ENCODE peak calls at places on chromosomes 7 and 10, in eight cellular contexts. B is mammary epithelial cell, X is HCT116, Q is tibial artery, G is transverse colon, C is adrenal gland, Z is cardiac muscle cell, U is adipocyte. S is an unnamed sample. For H3K4me1, the result is how much of the 10 kb centered on the place peaks cover.

GRCh38 chr7:90111-91063 is 102.0 kb upstream of the FAM20C start:
- DNase-seq in Z (peak), U (peak), G (no peak), B (peak), Q (no peak), C (no peak), X (no peak), S (peak)

GRCh38 chr7:149741629-149742028 is 31.8 kb downstream of the ZNF467 start:
- DNase-seq in G (no peak), X (no peak), C (no peak), B (peak), U (peak), Q (no peak), Z (peak), S (no peak)

GRCh38 chr7:55504093-55504859 is 68.0 kb downstream of the VOPP1 start:
- DNase-seq in B (peak), Q (no peak), Z (peak), U (peak), G (no peak), C (no peak), X (no peak), S (no peak)

GRCh38 chr10:93600861-93601773 is at the start of gene RBP4:
- DNase-seq in B (no peak), Z (peak), U (peak), Q (no peak), C (no peak), G (no peak), X (no peak), S (peak)

GRCh38 chr7:26090927-26091519 is 61.0 kb upstream of the NFE2L3 start:
- DNase-seq in X (peak), U (peak), C (no peak), Z (peak), B (peak), G (no peak), Q (no peak), S (peak)

GRCh38 chr7:90988996-90989765 is 275.1 kb upstream of the FZD1 start:
- DNase-seq in C (no peak), Z (no peak), Q (no peak), U (no peak), B (no peak), G (no peak), X (no peak), S (peak)

GRCh38 chr7:151078233-151079040 is 2.2 kb downstream of the FASTK start:
- DNase-seq in Z (peak), C (peak), B (no peak), Q (peak), X (no peak), U (no peak), G (no peak), S (no peak)

GRCh38 chr7:30238721-30239441 is 45.5 kb upstream of the ZNRF2 start:
- DNase-seq in U (peak), Q (peak), X (no peak), G (peak), Z (peak), B (peak), C (peak), S (peak)

GRCh38 chr7:20164420-20165145 is 52.6 kb downstream of the MACC1 start:
- DNase-seq in C (no peak), X (no peak), Z (peak), U (peak), B (no peak), Q (no peak), G (no peak), S (peak)

GRCh38 chr10:110544958-110545537 is 22.4 kb upstream of the SMC3 start:
- DNase-seq in U (peak), Z (peak), C (no peak), X (no peak), G (no peak), Q (no peak), B (no peak), S (peak)

GRCh38 chr7:39199951-39200350 is 222.2 kb downstream of the POU6F2 start:
- DNase-seq in X (no peak), B (no peak), Z (no peak), U (no peak), C (no peak), Q (no peak), G (no peak), S (no peak)

GRCh38 chr10:92753865-92754264 is 64.1 kb downstream of the HHEX start:
- DNase-seq in Q (no peak), U (no peak), X (no peak), B (no peak), G (no peak), Z (no peak), C (no peak), S (no peak)

GRCh38 chr10:112701528-112702295 is 248.3 kb upstream of the TCF7L2 start:
- DNase-seq in C (no peak), B (no peak), X (no peak), U (peak), G (no peak), Q (no peak), Z (no peak), S (no peak)
- H3K4me1 ChIP-seq in C (under half), B (under half), X (under half), U (under half), G (under half), Q (under half), Z (under half), S (under half)

GRCh38 chr10:21053953-21054352 is 156.8 kb upstream of the NEBL start:
- DNase-seq in X (no peak), U (no peak), B (no peak), Q (no peak), Z (no peak), G (no peak), C (no peak), S (no peak)
- H3K4me1 ChIP-seq in X (under half), U (under half), B (under half), Q (under half), Z (under half), G (under half), C (under half), S (under half)

GRCh38 chr7:2525161-2525930 is 5.8 kb downstream of the LFNG start:
- DNase-seq in Z (no peak), B (no peak), U (no peak), C (no peak), Q (no peak), X (no peak), G (peak), S (no peak)
- H3K4me1 ChIP-seq in Z (under half), B (half or more), U (half or more), C (half or more), Q (under half), X (half or more), G (half or more), S (under half)

DNA sequence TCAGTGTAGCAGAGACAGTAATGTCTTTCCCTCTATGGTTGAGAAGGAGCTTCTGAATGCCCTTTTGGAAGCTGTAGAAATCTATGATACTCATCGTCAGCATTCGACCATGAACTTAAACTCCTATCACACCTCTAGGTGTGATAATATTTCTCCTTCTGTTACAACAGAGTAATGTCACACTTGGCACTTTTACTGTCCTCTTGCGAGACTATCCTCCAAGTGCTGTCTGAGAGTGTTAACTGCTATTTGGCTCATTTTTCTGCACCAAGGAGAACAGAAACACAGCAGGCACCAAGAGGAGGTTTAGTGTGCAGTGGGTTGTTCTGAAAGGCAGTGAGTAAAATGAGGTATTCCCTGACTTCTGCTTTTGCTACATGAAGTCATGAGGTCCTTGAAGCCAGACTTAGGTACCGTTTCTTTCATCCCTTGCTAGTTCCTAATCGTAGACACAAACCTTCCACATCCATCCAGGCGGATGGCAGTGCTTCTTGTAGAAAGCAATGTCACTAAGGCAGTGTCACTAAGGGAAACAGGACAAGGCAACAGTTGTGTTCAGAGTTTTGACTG is 177.4 kb downstream of the CELF2 start:
- DNase-seq in Z (no peak), G (no peak), U (no peak), C (no peak), Q (no peak), B (no peak), X (no peak), S (no peak)
- H3K4me1 ChIP-seq in Z (under half), G (under half), U (under half), C (under half), Q (under half), B (under half), X (under half), S (under half)

S was measured in fibroblast of lung.